ENCODE peak calls at places on chromosomes 4 and X, in eight cellular contexts. I, D, Z, V, S, K, F and U are unnamed samples.

GRCh38 chrX:11908371-11908770 is 150.3 kb downstream of the MSL3 start:
- DNase-seq in Z (peak), K (no peak), S (no peak), D (peak), I (no peak), F (peak), V (no peak), U (no peak)

GRCh38 chr4:163165217-163166017 is 1.3 kb downstream of the NAF1 start:
- DNase-seq in I (no peak), V (no peak), K (no peak), F (peak), Z (peak), S (no peak), D (peak), U (no peak)

GRCh38 chr4:139619644-139620043 is 46.0 kb upstream of the MGST2 start:
- DNase-seq in F (peak), D (peak), V (no peak), K (no peak), I (no peak), S (no peak), Z (no peak), U (no peak)

GRCh38 chr4:156290811-156291210 is 337.1 kb upstream of the CTSO start:
- DNase-seq in V (no peak), I (no peak), K (no peak), D (peak), Z (peak), S (no peak), F (no peak), U (no peak)

GRCh38 chr4:34636623-34637022 is 1607.7 kb downstream of the ARAP2 start:
- DNase-seq in Z (no peak), F (no peak), S (no peak), V (no peak), K (no peak), D (no peak), I (no peak), U (no peak)

GRCh38 chrX:12060489-12061260 is 77.6 kb upstream of the FRMPD4 start:
- DNase-seq in F (no peak), Z (no peak), I (no peak), D (no peak), V (no peak), S (no peak), K (no peak), U (no peak)

GRCh38 chr4:35102111-35102510 is 1142.2 kb downstream of the ARAP2 start:
- DNase-seq in D (no peak), F (no peak), Z (no peak), I (no peak), K (no peak), S (no peak), V (no peak), U (no peak)

GRCh38 chrX:128365523-128365922 is 313.3 kb upstream of the ACTRT1 start:
- DNase-seq in I (no peak), K (no peak), S (no peak), V (no peak), F (peak), Z (no peak), D (no peak), U (no peak)

GRCh38 chrX:148593146-148593545 is 92.7 kb downstream of the AFF2 start:
- DNase-seq in D (no peak), I (no peak), K (no peak), S (no peak), Z (no peak), F (peak), V (no peak), U (no peak)

GRCh38 chr4:95637047-95637600 is 88.4 kb upstream of the UNC5C start:
- DNase-seq in D (peak), F (no peak), Z (peak), V (no peak), I (no peak), S (no peak), K (no peak), U (peak)

GRCh38 chrX:21740329-21741274 is 17.3 kb downstream of the SMPX start:
- DNase-seq in V (no peak), D (peak), K (no peak), S (peak), I (no peak), F (no peak), Z (no peak), U (peak)

GRCh38 chrX:151984328-151984727 is 9.9 kb upstream of the GABRE start:
- DNase-seq in K (no peak), V (peak), S (no peak), F (peak), D (peak), I (no peak), Z (peak), U (peak)

GRCh38 chr4:101621120-101621519 is 169.4 kb upstream of the BANK1 start:
- DNase-seq in I (no peak), Z (peak), S (no peak), K (no peak), D (peak), F (no peak), V (no peak), U (peak)

GRCh38 chr4:145788765-145789164 is 108.8 kb downstream of the C4orf51 start:
- DNase-seq in S (no peak), F (no peak), I (no peak), D (peak), V (no peak), Z (no peak), K (no peak), U (no peak)

DNA sequence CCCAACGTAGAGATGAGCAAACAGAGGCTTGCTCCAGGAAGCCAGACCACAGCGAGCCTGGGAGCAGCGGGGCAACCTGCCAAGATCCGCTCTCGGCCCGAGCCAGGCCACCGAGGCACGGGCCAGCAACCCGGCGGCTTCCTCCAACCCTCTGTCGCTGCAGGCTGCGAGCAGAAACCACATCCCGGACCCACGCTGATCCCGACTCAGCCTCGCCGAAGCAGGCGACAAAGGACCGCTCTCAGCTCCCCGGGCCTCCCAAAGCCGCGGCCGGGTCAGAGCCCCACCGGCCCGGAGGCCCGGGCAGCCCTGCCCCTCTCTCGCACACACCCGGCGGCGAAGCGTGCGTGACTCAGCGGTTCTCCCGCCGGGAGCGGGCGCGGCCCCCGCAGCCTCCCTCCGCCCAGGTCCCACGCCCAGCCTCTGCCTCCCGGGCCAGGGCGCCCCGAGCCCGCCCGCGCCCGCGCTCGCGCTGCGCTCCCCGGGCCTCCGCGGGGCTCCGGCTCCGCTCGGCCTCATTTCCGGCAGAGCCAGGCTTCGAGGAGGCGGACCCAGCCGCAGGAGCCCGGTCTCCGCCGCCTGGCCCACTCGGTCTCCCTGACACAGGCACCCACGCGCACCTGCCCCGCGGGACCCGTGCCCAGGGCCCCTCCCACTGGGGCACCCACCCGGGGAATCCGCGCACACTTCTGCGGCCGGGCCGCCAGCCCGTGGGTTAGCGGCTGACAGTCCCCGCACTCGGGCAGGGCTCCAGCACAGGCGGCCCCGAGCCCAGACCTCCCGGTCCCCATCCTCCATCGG is 1.7 kb downstream of the PPP2R2C start:
- DNase-seq in I (peak), Z (peak), D (peak), V (no peak), K (no peak), F (peak), S (no peak), U (no peak)
- H3K4me3 ChIP-seq in I (peak), Z (peak), D (peak), V (peak), K (peak), F (no peak), S (peak), U (peak)

DNA sequence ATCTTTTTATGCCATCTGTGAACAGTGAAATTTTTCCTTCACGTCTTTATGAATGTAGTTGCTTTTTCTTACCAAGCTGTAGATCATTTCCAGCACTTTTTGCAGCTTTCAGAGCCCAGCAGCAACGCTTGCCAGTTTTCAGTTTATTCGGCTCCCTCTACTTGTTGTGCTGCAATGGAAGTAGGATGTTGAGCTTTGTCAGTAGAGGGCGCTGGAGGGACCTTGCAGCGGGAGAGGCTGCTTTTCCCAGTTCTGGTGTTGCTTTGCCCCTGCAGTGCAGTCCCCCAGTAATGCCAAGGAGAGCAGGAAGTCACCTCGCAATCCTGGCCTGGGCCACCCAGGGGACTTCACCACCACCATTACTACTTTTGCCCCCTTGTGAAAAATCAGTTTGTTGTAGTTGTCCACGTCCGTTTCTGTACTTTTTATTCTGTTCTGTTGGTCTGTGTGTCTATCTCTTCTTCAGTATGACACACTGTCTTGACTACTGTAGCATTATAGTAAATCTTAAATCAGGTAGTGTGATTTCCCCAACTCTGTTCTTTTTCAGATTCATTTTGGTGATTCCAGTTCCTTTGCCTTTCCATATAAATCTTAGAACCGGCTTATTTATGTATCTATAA is 21.8 kb downstream of the CMC4 start:
- DNase-seq in F (peak), Z (peak), K (no peak), I (no peak), V (no peak), S (peak), D (peak), U (no peak)
- TF ChIP-seq CTCF in F (peak), Z (peak), K (peak), I (peak), V (peak), S (peak), D (peak), U (peak)

GRCh38 chr4:87087015-87087920 is 133.2 kb downstream of the KLHL8 start:
- DNase-seq in I (no peak), F (no peak), K (no peak), D (no peak), Z (peak), V (no peak), S (no peak), U (no peak)
- H3K4me3 ChIP-seq in I (no peak), F (no peak), K (no peak), D (no peak), Z (no peak), V (no peak), S (no peak), U (no peak)

GRCh38 chrX:727738-728621 is 97.4 kb downstream of the SHOX start:
- DNase-seq in Z (no peak), F (no peak), D (no peak), S (no peak), V (no peak), I (no peak), K (no peak), U (no peak)
- TF ChIP-seq CTCF in Z (no peak), F (peak), D (no peak), S (no peak), V (no peak), I (no peak), K (no peak), U (no peak)

DNA sequence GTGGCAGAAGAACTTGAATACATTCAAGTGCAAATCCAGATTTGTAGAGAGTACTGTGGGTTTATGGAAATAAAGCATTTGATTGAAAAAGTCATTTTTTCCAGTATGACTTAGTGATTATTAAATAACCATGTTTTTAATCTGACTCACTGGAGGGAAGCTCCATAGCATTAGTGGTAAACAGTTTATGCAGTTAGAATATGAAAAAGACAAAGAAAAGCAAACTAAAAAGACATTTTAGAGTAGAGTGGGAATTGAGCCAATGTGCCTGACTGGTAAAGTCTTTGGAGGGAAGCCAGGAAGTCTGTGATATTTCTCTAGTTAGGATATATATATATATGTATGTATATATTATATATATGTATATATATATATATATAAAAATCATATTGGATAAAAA is 53.4 kb downstream of the FAT4 start:
- DNase-seq in D (peak), V (no peak), F (no peak), S (no peak), Z (peak), K (no peak), I (no peak), U (peak)
- H3K4me3 ChIP-seq in D (peak), V (peak), F (no peak), S (no peak), Z (no peak), K (peak), I (peak), U (no peak)

DNA sequence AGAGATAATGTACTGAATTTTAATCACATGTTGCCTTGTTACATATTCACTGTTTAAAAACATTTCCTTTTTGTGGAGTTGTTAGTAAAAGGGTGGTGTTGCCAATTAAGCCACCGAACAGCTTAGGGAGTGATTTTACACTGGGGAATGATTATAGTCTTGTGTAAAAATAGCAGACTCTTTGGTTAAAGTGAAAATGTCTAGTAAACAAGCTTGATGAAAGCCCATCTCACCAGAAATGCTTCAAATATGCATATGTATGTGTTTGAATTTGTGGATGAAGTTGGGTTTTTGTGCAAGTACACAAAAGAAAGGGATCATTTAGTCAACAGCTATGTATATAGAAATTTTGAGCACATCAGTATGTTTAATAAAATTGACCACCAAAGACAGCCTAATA is 90.2 kb downstream of the CFAP299 start:
- DNase-seq in K (no peak), V (no peak), I (no peak), S (no peak), D (no peak), F (no peak), Z (no peak), U (no peak)
- TF ChIP-seq CTCF in K (no peak), V (no peak), I (no peak), S (no peak), D (no peak), F (no peak), Z (no peak), U (no peak)

GRCh38 chrX:114582264-114582632 is 1.6 kb upstream of the HTR2C start:
- DNase-seq in F (no peak), I (no peak), Z (no peak), S (no peak), D (no peak), V (no peak), K (no peak), U (no peak)

GRCh38 chrX:114584983-114585842 is 1.3 kb downstream of the HTR2C start:
- DNase-seq in D (no peak), I (no peak), F (no peak), Z (no peak), S (no peak), K (no peak), V (no peak), U (no peak)

GRCh38 chrX:114582698-114583395 is 1.0 kb upstream of the HTR2C start:
- DNase-seq in D (no peak), I (no peak), V (no peak), K (no peak), F (no peak), S (no peak), Z (no peak), U (no peak)

GRCh38 chrX:114584434-114584943 is 603 bp downstream of the HTR2C start:
- DNase-seq in V (no peak), I (no peak), D (peak), F (no peak), K (no peak), S (no peak), Z (no peak), U (no peak)

GRCh38 chrX:114583646-114584433 is at the start of gene HTR2C:
- DNase-seq in V (no peak), D (no peak), S (no peak), F (no peak), I (no peak), K (no peak), Z (no peak), U (no peak)
- H3K4me3 ChIP-seq in V (no peak), D (no peak), S (no peak), F (no peak), I (no peak), K (peak), Z (no peak), U (peak)